ENCODE peak calls at places on chromosomes 11 and 22, in eight cellular contexts. G is T-cell; Z is dorsolateral prefrontal cortex; N is suprapubic skin; K is H9; Y is A549; I is iPS-NIHi11; F is effector CD4-positive, alpha-beta T cell. E is an unnamed sample.

GRCh38 chr22:45640291-45640940 is 31.2 kb upstream of the ATXN10 start:
- DNase-seq in G (no peak), Z (no peak), N (no peak), K (no peak), Y (no peak), I (no peak), F (no peak), E (no peak)

GRCh38 chr11:93757924-93758865 is 16.7 kb downstream of the C11orf54 start:
- DNase-seq in G (no peak), Z (no peak), N (no peak), K (no peak), Y (no peak), I (no peak), F (no peak), E (no peak)

GRCh38 chr11:12925520-12925919 is 83.6 kb upstream of the RASSF10 start:
- DNase-seq in G (no peak), Z (no peak), N (no peak), K (no peak), Y (no peak), I (no peak), F (no peak), E (no peak)

GRCh38 chr11:75505966-75506692 is 19.6 kb downstream of the GDPD5 start:
- DNase-seq in G (no peak), Z (no peak), N (no peak), K (no peak), Y (no peak), I (no peak), F (no peak), E (no peak)

GRCh38 chr11:45638051-45638450 is 27.4 kb downstream of the CHST1 start:
- DNase-seq in G (no peak), Z (no peak), N (no peak), K (no peak), Y (no peak), I (no peak), F (no peak), E (no peak)

GRCh38 chr22:47976219-47976618 is 1213.8 kb downstream of the TBC1D22A start:
- DNase-seq in G (no peak), Z (no peak), N (no peak), K (no peak), Y (no peak), I (no peak), F (no peak), E (no peak)

GRCh38 chr22:38316340-38317236 is 645 bp downstream of the CSNK1E start:
- DNase-seq in G (peak; percentile 52), Z (peak; percentile 80), N (no peak), K (no peak), Y (peak; percentile 38), I (peak; percentile 70), F (peak; percentile 51), E (peak; percentile 72)

GRCh38 chr11:65428578-65429068 is 6.0 kb downstream of the NEAT1 start:
- DNase-seq in G (no peak), Z (peak; percentile 47), N (peak; percentile 79), K (no peak), Y (no peak), I (no peak), F (no peak), E (no peak)

GRCh38 chr11:122803306-122803705 is 35.0 kb upstream of the CRTAM start:
- DNase-seq in G (no peak), Z (no peak), N (no peak), K (no peak), Y (no peak), I (no peak), F (no peak), E (no peak)

GRCh38 chr11:100730266-100730665 is 43.2 kb downstream of the ARHGAP42 start:
- DNase-seq in G (no peak), Z (no peak), N (no peak), K (no peak), Y (no peak), I (no peak), F (no peak), E (no peak)

GRCh38 chr11:121257976-121258375 is 34.6 kb upstream of the SC5D start:
- DNase-seq in G (no peak), Z (no peak), N (no peak), K (no peak), Y (no peak), I (no peak), F (no peak), E (no peak)

GRCh38 chr11:112227002-112227401 is 774 bp downstream of the PTS start:
- DNase-seq in G (no peak), Z (no peak), N (no peak), K (no peak), Y (peak; percentile 13), I (peak; percentile 11), F (no peak), E (no peak)

GRCh38 chr11:1542267-1542666 is 29.8 kb downstream of the DUSP8 start:
- DNase-seq in G (no peak), Z (no peak), N (no peak), K (no peak), Y (no peak), I (no peak), F (no peak), E (no peak)

GRCh38 chr11:70377645-70378044 is 20.7 kb upstream of the CTTN start:
- DNase-seq in G (no peak), Z (no peak), N (no peak), K (no peak), Y (no peak), I (no peak), F (no peak), E (no peak)

GRCh38 chr11:102497061-102497460 is 33.5 kb downstream of the MMP7 start:
- DNase-seq in G (no peak), Z (no peak), N (no peak), K (no peak), Y (no peak), I (no peak), F (no peak), E (no peak)

GRCh38 chr11:44300881-44301855 is 8.8 kb downstream of the ALX4 start:
- DNase-seq in G (no peak), Z (no peak), N (no peak), K (no peak), Y (peak; percentile 72), I (no peak), F (no peak), E (no peak)

GRCh38 chr11:79440451-79441158 is at the start of gene TENM4:
- DNase-seq in G (no peak), Z (peak; percentile 87), N (no peak), K (peak; percentile 45), Y (peak; percentile 28), I (peak; percentile 50), F (no peak), E (no peak)

GRCh38 chr11:44467413-44467812 is 98.0 kb upstream of the CD82 start:
- DNase-seq in G (no peak), Z (no peak), N (peak; percentile 48), K (peak; percentile 63), Y (no peak), I (peak; percentile 46), F (no peak), E (no peak)